ENCODE peak calls at places on chromosome 1, in six cellular contexts. K is GM03348, C is LoVo, Z is lung microvascular endothelial cell, J is HT-29, F is GF-D8. W is an unnamed sample.

GRCh38 chr1:86067626-86068025 is 88.9 kb downstream of the COL24A1 start:
- DNase-seq in K (no peak), J (no peak), C (no peak), F (no peak), Z (peak; percentile 61), W (no peak)

GRCh38 chr1:47650205-47650604 is 212.4 kb downstream of the FOXD2 start:
- DNase-seq in F (no peak), J (peak; percentile 95), C (peak; percentile 81), K (no peak), Z (peak; percentile 7), W (peak; percentile 87)

GRCh38 chr1:221670081-221670480 is 71.8 kb downstream of the DUSP10 start:
- DNase-seq in Z (no peak), K (peak; percentile 13), J (no peak), F (no peak), C (no peak), W (no peak)

GRCh38 chr1:213914351-213914750 is 73.4 kb upstream of the PROX1 start:
- DNase-seq in C (no peak), Z (no peak), K (no peak), J (no peak), F (no peak), W (no peak)

GRCh38 chr1:53678507-53678906 is 60.5 kb downstream of the GLIS1 start:
- DNase-seq in K (no peak), J (no peak), C (no peak), F (no peak), Z (no peak), W (no peak)

GRCh38 chr1:15951341-15952153 is 24.4 kb downstream of the ZBTB17 start:
- DNase-seq in F (no peak), C (no peak), Z (no peak), K (no peak), J (no peak), W (no peak)

GRCh38 chr1:233443040-233443439 is 115.5 kb downstream of the MAP3K21 start:
- DNase-seq in K (no peak), Z (no peak), F (no peak), J (no peak), C (peak; percentile 82), W (peak; percentile 19)

GRCh38 chr1:243475966-243476365 is 220.1 kb downstream of the SDCCAG8 start:
- DNase-seq in J (no peak), Z (no peak), K (no peak), C (no peak), F (no peak), W (no peak)

GRCh38 chr1:91604632-91605031 is 104.0 kb downstream of the CDC7 start:
- DNase-seq in K (peak; percentile 58), C (no peak), J (no peak), F (no peak), Z (no peak), W (no peak)